ENCODE peak calls at places on chromosomes 4 and X, in six cellular contexts. S, P, W, Y, E and H are unnamed samples.

GRCh38 chr4:1402516-1403101 is 3.6 kb downstream of the NKX1-1 start:
- DNase-seq in E (peak), Y (no peak), S (peak), P (no peak), W (no peak), H (no peak)

GRCh38 chr4:13126976-13127910 is 356.9 kb downstream of the RAB28 start:
- DNase-seq in P (no peak), W (no peak), Y (no peak), S (no peak), E (no peak), H (no peak)

GRCh38 chr4:145799225-145799624 is 119.3 kb downstream of the C4orf51 start:
- DNase-seq in W (no peak), E (no peak), P (no peak), Y (no peak), S (no peak), H (no peak)

GRCh38 chr4:91325495-91325894 is 978.3 kb upstream of the GRID2 start:
- DNase-seq in P (peak), E (no peak), W (no peak), Y (no peak), S (no peak), H (no peak)

GRCh38 chrX:122850326-122850725 is 333.8 kb upstream of the GRIA3 start:
- DNase-seq in P (no peak), S (no peak), W (no peak), Y (no peak), E (no peak), H (no peak)

GRCh38 chr4:26161030-26161824 is 159.6 kb upstream of the RBPJ start:
- DNase-seq in Y (no peak), P (no peak), W (no peak), S (no peak), E (no peak), H (no peak)

GRCh38 chr4:40055873-40056721 is 553 bp upstream of the N4BP2 start:
- DNase-seq in E (peak), S (peak), W (peak), Y (peak), P (peak), H (peak)

GRCh38 chr4:37666625-37667071 is 19.5 kb downstream of the RELL1 start:
- DNase-seq in W (no peak), Y (no peak), P (peak), E (peak), S (peak), H (no peak)

GRCh38 chr4:91422011-91422410 is 881.8 kb upstream of the GRID2 start:
- DNase-seq in E (no peak), W (no peak), S (no peak), Y (no peak), P (no peak), H (no peak)

GRCh38 chrX:102651242-102651967 is at the start of gene GPRASP1:
- DNase-seq in E (peak), W (no peak), Y (peak), S (peak), P (peak), H (peak)

GRCh38 chr4:122249357-122249756 is 97.2 kb downstream of the BLTP1 start:
- DNase-seq in Y (no peak), E (no peak), S (no peak), P (no peak), W (no peak), H (no peak)

GRCh38 chr4:6198768-6199343 is 1.5 kb downstream of the JAKMIP1 start:
- DNase-seq in E (no peak), P (no peak), S (peak), Y (no peak), W (no peak), H (peak)

GRCh38 chr4:16693040-16693506 is 205.4 kb downstream of the LDB2 start:
- DNase-seq in P (no peak), S (no peak), Y (no peak), W (no peak), E (no peak), H (no peak)

GRCh38 chr4:13298655-13299054 is 185.5 kb downstream of the RAB28 start:
- DNase-seq in S (no peak), E (peak), W (no peak), P (no peak), Y (no peak), H (no peak)

GRCh38 chr4:16110199-16110598 is 26.4 kb upstream of the PROM1 start:
- DNase-seq in P (no peak), E (no peak), S (no peak), Y (no peak), W (no peak), H (no peak)

GRCh38 chr4:108571027-108571569 is 49.3 kb upstream of the RPL34 start:
- DNase-seq in P (peak), S (no peak), Y (no peak), E (peak), W (no peak), H (no peak)

GRCh38 chr4:48902266-48902665 is 4.3 kb downstream of the OCIAD2 start:
- DNase-seq in S (no peak), Y (no peak), P (peak), E (no peak), W (no peak), H (no peak)

GRCh38 chrX:107596651-107597050 is 31.7 kb upstream of the PRPS1 start:
- DNase-seq in S (no peak), Y (no peak), P (no peak), W (no peak), E (no peak), H (no peak)

GRCh38 chrX:54921427-54922021 is 900 bp downstream of the TRO start:
- DNase-seq in E (peak), P (peak), S (peak), W (peak), Y (peak), H (peak)

GRCh38 chr4:153792007-153792892 is 3.4 kb upstream of the SFRP2 start:
- DNase-seq in E (peak), S (peak), Y (no peak), W (no peak), P (peak), H (peak)

GRCh38 chr4:87632469-87632868 is 17.6 kb upstream of the DMP1 start:
- DNase-seq in P (no peak), S (no peak), W (no peak), Y (no peak), E (no peak), H (no peak)

GRCh38 chr4:185005209-185005819 is 13.0 kb upstream of the HELT start:
- DNase-seq in E (peak), S (peak), P (peak), W (no peak), Y (peak), H (peak)

GRCh38 chr4:10731162-10731561 is 46.6 kb upstream of the CLNK start:
- DNase-seq in Y (no peak), E (no peak), W (no peak), P (no peak), S (no peak), H (no peak)

GRCh38 chr4:1462009-1462767 is 55.9 kb upstream of the NKX1-1 start:
- DNase-seq in E (no peak), P (no peak), W (no peak), Y (no peak), S (no peak), H (no peak)

GRCh38 chr4:8710946-8711345 is 118.4 kb downstream of the CPZ start:
- DNase-seq in Y (no peak), E (no peak), S (no peak), P (no peak), W (no peak), H (no peak)

GRCh38 chr4:6410078-6410477 is 62.3 kb downstream of the PPP2R2C start:
- DNase-seq in P (no peak), W (no peak), E (no peak), S (no peak), Y (no peak), H (no peak)

GRCh38 chr4:2322801-2323200 is 60.9 kb upstream of the MXD4 start:
- DNase-seq in S (no peak), W (no peak), P (peak), E (no peak), Y (no peak), H (no peak)

GRCh38 chr4:31366041-31366440 is 645.9 kb downstream of the PCDH7 start:
- DNase-seq in P (no peak), E (no peak), Y (no peak), S (no peak), W (no peak), H (no peak)

GRCh38 chr4:168541608-168541953 is 44.7 kb downstream of the PALLD start:
- DNase-seq in S (no peak), P (no peak), E (no peak), W (peak), Y (no peak), H (no peak)

GRCh38 chr4:173009129-173009823 is 159.3 kb upstream of the GALNT7 start:
- DNase-seq in P (no peak), E (no peak), Y (no peak), S (no peak), W (no peak), H (no peak)

GRCh38 chrX:15877380-15877779 is 22.8 kb upstream of the AP1S2 start:
- DNase-seq in S (no peak), E (peak), P (no peak), Y (no peak), W (no peak), H (no peak)

GRCh38 chr4:64520393-64520792 is 111.1 kb upstream of the TECRL start:
- DNase-seq in Y (no peak), S (no peak), E (no peak), P (no peak), W (no peak), H (no peak)

GRCh38 chr4:40587826-40588225 is 41.8 kb downstream of the RBM47 start:
- DNase-seq in Y (no peak), W (no peak), P (no peak), S (no peak), E (peak), H (no peak)

GRCh38 chrX:39883664-39884063 is 214.1 kb downstream of the BCOR start:
- DNase-seq in E (no peak), P (no peak), Y (no peak), W (no peak), S (peak), H (no peak)

GRCh38 chr4:82031386-82031785 is 342.4 kb downstream of the HNRNPD start:
- DNase-seq in S (no peak), P (no peak), W (no peak), Y (no peak), E (no peak), H (no peak)

GRCh38 chr4:152981842-152982241 is 45.7 kb downstream of the FHDC1 start:
- DNase-seq in S (no peak), W (no peak), Y (no peak), E (no peak), P (no peak), H (no peak)

GRCh38 chrX:31136144-31136572 is 64.3 kb upstream of the FTHL17 start:
- DNase-seq in E (no peak), P (no peak), W (no peak), S (no peak), Y (no peak), H (no peak)

GRCh38 chrX:153474718-153475117 is 4.3 kb upstream of the HAUS7 start:
- DNase-seq in S (peak), E (peak), P (no peak), W (no peak), Y (peak), H (no peak)

GRCh38 chrX:151396042-151396826 is 772 bp upstream of the VMA21 start:
- DNase-seq in E (peak), W (no peak), Y (no peak), S (peak), P (peak), H (no peak)

GRCh38 chr4:174528226-174528625 is 5.9 kb upstream of the HPGD start:
- DNase-seq in Y (no peak), P (no peak), W (no peak), E (no peak), S (no peak), H (no peak)